ENCODE peak calls at places on chromosomes 11 and 22, in seven cellular contexts. One of them, this sample, is unnamed.

GRCh38 chr11:94968334-94968958 is 4.9 kb downstream of the CWC15 start:
- DNase-seq in astrocyte of the spinal cord: peak; percentile 58
- DNase-seq in fibroblast of villous mesenchyme: peak; percentile 66
- DNase-seq in stomach: no peak
- DNase-seq in bronchial epithelial cell: peak; percentile 32
- DNase-seq in Peyer's patch: no peak
- DNase-seq in heart left ventricle: no peak
- DNase-seq in this sample: peak; percentile 75

GRCh38 chr11:73295259-73295995 is 12.6 kb upstream of the ARHGEF17 start:
- DNase-seq in heart left ventricle: peak; percentile 60
- DNase-seq in fibroblast of villous mesenchyme: peak; percentile 69
- DNase-seq in astrocyte of the spinal cord: peak; percentile 78
- DNase-seq in bronchial epithelial cell: peak; percentile 71
- DNase-seq in stomach: peak; percentile 72
- DNase-seq in Peyer's patch: peak; percentile 86
- DNase-seq in this sample: peak; percentile 89

GRCh38 chr11:17791144-17791543 is 56.6 kb downstream of the KCNC1 start:
- DNase-seq in bronchial epithelial cell: no peak
- DNase-seq in fibroblast of villous mesenchyme: no peak
- DNase-seq in heart left ventricle: no peak
- DNase-seq in astrocyte of the spinal cord: no peak
- DNase-seq in stomach: no peak
- DNase-seq in Peyer's patch: no peak
- DNase-seq in this sample: no peak

GRCh38 chr22:19882446-19883381 is 28.0 kb upstream of the GNB1L start:
- DNase-seq in Peyer's patch: peak; percentile 40
- DNase-seq in fibroblast of villous mesenchyme: no peak
- DNase-seq in astrocyte of the spinal cord: no peak
- DNase-seq in heart left ventricle: peak; percentile 13
- DNase-seq in stomach: no peak
- DNase-seq in bronchial epithelial cell: no peak
- DNase-seq in this sample: no peak

GRCh38 chr11:15711311-15711710 is 596.6 kb downstream of the INSC start:
- DNase-seq in Peyer's patch: no peak
- DNase-seq in bronchial epithelial cell: no peak
- DNase-seq in stomach: no peak
- DNase-seq in heart left ventricle: no peak
- DNase-seq in astrocyte of the spinal cord: no peak
- DNase-seq in fibroblast of villous mesenchyme: no peak
- DNase-seq in this sample: no peak

GRCh38 chr11:60871378-60872061 is 4.2 kb downstream of the ZP1 start:
- DNase-seq in heart left ventricle: peak; percentile 81
- DNase-seq in astrocyte of the spinal cord: peak; percentile 68
- DNase-seq in bronchial epithelial cell: no peak
- DNase-seq in fibroblast of villous mesenchyme: peak; percentile 45
- DNase-seq in stomach: peak; percentile 16
- DNase-seq in Peyer's patch: peak; percentile 36
- DNase-seq in this sample: peak; percentile 65

GRCh38 chr11:65078151-65078550 is 5.7 kb downstream of the CDCA5 start:
- DNase-seq in heart left ventricle: no peak
- DNase-seq in astrocyte of the spinal cord: peak; percentile 15
- DNase-seq in fibroblast of villous mesenchyme: peak; percentile 35
- DNase-seq in stomach: peak; percentile 83
- DNase-seq in bronchial epithelial cell: peak; percentile 37
- DNase-seq in Peyer's patch: peak; percentile 92
- DNase-seq in this sample: peak; percentile 35

GRCh38 chr11:73233704-73234402 is 15.8 kb downstream of the P2RY2 start:
- DNase-seq in Peyer's patch: peak; percentile 35
- DNase-seq in bronchial epithelial cell: no peak
- DNase-seq in stomach: no peak
- DNase-seq in fibroblast of villous mesenchyme: peak; percentile 35
- DNase-seq in astrocyte of the spinal cord: no peak
- DNase-seq in heart left ventricle: no peak
- DNase-seq in this sample: no peak

GRCh38 chr22:46942816-46943783 is 180.7 kb downstream of the TBC1D22A start:
- DNase-seq in bronchial epithelial cell: no peak
- DNase-seq in fibroblast of villous mesenchyme: no peak
- DNase-seq in astrocyte of the spinal cord: no peak
- DNase-seq in stomach: no peak
- DNase-seq in Peyer's patch: no peak
- DNase-seq in heart left ventricle: peak; percentile 54
- DNase-seq in this sample: peak; percentile 72

GRCh38 chr11:9489366-9489765 is 28.6 kb downstream of the ZNF143 start:
- DNase-seq in Peyer's patch: no peak
- DNase-seq in astrocyte of the spinal cord: peak; percentile 56
- DNase-seq in heart left ventricle: no peak
- DNase-seq in fibroblast of villous mesenchyme: no peak
- DNase-seq in bronchial epithelial cell: no peak
- DNase-seq in stomach: no peak
- DNase-seq in this sample: peak; percentile 55

GRCh38 chr11:1198766-1199688 is 23.8 kb upstream of the MUC5B start:
- DNase-seq in fibroblast of villous mesenchyme: no peak
- DNase-seq in bronchial epithelial cell: no peak
- DNase-seq in stomach: peak; percentile 27
- DNase-seq in heart left ventricle: peak; percentile 20
- DNase-seq in astrocyte of the spinal cord: no peak
- DNase-seq in Peyer's patch: peak; percentile 45
- DNase-seq in this sample: no peak

GRCh38 chr11:106072804-106073203 is 4.3 kb downstream of the KBTBD3 start:
- DNase-seq in astrocyte of the spinal cord: no peak
- DNase-seq in fibroblast of villous mesenchyme: no peak
- DNase-seq in bronchial epithelial cell: no peak
- DNase-seq in heart left ventricle: no peak
- DNase-seq in Peyer's patch: no peak
- DNase-seq in stomach: no peak
- DNase-seq in this sample: no peak

GRCh38 chr11:117477721-117478120 is 150.1 kb downstream of the CEP164 start:
- DNase-seq in fibroblast of villous mesenchyme: no peak
- DNase-seq in stomach: no peak
- DNase-seq in heart left ventricle: no peak
- DNase-seq in astrocyte of the spinal cord: no peak
- DNase-seq in Peyer's patch: no peak
- DNase-seq in bronchial epithelial cell: no peak
- DNase-seq in this sample: no peak

GRCh38 chr22:46863794-46864193 is 101.3 kb downstream of the TBC1D22A start:
- DNase-seq in bronchial epithelial cell: no peak
- DNase-seq in Peyer's patch: no peak
- DNase-seq in astrocyte of the spinal cord: no peak
- DNase-seq in heart left ventricle: no peak
- DNase-seq in fibroblast of villous mesenchyme: no peak
- DNase-seq in stomach: no peak
- DNase-seq in this sample: no peak

GRCh38 chr11:14679662-14680061 is 36.1 kb downstream of the PDE3B start:
- DNase-seq in bronchial epithelial cell: no peak
- DNase-seq in stomach: no peak
- DNase-seq in Peyer's patch: no peak
- DNase-seq in heart left ventricle: no peak
- DNase-seq in fibroblast of villous mesenchyme: no peak
- DNase-seq in astrocyte of the spinal cord: no peak
- DNase-seq in this sample: no peak

GRCh38 chr11:34840736-34841386 is 75.3 kb downstream of the APIP start:
- DNase-seq in astrocyte of the spinal cord: no peak
- DNase-seq in stomach: peak; percentile 28
- DNase-seq in bronchial epithelial cell: peak; percentile 72
- DNase-seq in fibroblast of villous mesenchyme: peak; percentile 30
- DNase-seq in Peyer's patch: peak; percentile 74
- DNase-seq in heart left ventricle: no peak
- DNase-seq in this sample: peak; percentile 49
- TF ChIP-seq CTCF in astrocyte of the spinal cord: peak; percentile 57
- TF ChIP-seq CTCF in stomach: no peak
- TF ChIP-seq CTCF in bronchial epithelial cell: peak; percentile 76
- TF ChIP-seq CTCF in fibroblast of villous mesenchyme: peak; percentile 50
- TF ChIP-seq CTCF in Peyer's patch: peak; percentile 51
- TF ChIP-seq CTCF in heart left ventricle: peak; percentile 38
- TF ChIP-seq CTCF in this sample: peak; percentile 59

GRCh38 chr11:128509990-128510389 is 77.4 kb downstream of the ETS1 start:
- DNase-seq in Peyer's patch: no peak
- DNase-seq in bronchial epithelial cell: peak; percentile 81
- DNase-seq in heart left ventricle: no peak
- DNase-seq in astrocyte of the spinal cord: peak; percentile 44
- DNase-seq in fibroblast of villous mesenchyme: peak; percentile 75
- DNase-seq in stomach: no peak
- DNase-seq in this sample: peak; percentile 82
- H3K4me3 ChIP-seq in Peyer's patch: no peak overlapping the region
- H3K4me3 ChIP-seq in bronchial epithelial cell: no peak overlapping the region
- H3K4me3 ChIP-seq in heart left ventricle: no peak overlapping the region
- H3K4me3 ChIP-seq in astrocyte of the spinal cord: no peak overlapping the region
- H3K4me3 ChIP-seq in fibroblast of villous mesenchyme: no peak overlapping the region
- H3K4me3 ChIP-seq in stomach: no peak overlapping the region
- H3K4me3 ChIP-seq in this sample: no peak overlapping the region

GRCh38 chr11:85238907-85239306 is 388.2 kb downstream of the DLG2 start:
- DNase-seq in fibroblast of villous mesenchyme: no peak
- DNase-seq in stomach: no peak
- DNase-seq in astrocyte of the spinal cord: no peak
- DNase-seq in Peyer's patch: no peak
- DNase-seq in heart left ventricle: no peak
- DNase-seq in bronchial epithelial cell: no peak
- DNase-seq in this sample: no peak

GRCh38 chr11:85232559-85232958 is 394.6 kb downstream of the DLG2 start:
- DNase-seq in astrocyte of the spinal cord: no peak
- DNase-seq in fibroblast of villous mesenchyme: no peak
- DNase-seq in bronchial epithelial cell: no peak
- DNase-seq in heart left ventricle: no peak
- DNase-seq in stomach: no peak
- DNase-seq in Peyer's patch: no peak
- DNase-seq in this sample: no peak

GRCh38 chr11:85236211-85236610 is 390.9 kb downstream of the DLG2 start:
- DNase-seq in stomach: no peak
- DNase-seq in Peyer's patch: no peak
- DNase-seq in fibroblast of villous mesenchyme: no peak
- DNase-seq in heart left ventricle: no peak
- DNase-seq in astrocyte of the spinal cord: no peak
- DNase-seq in bronchial epithelial cell: no peak
- DNase-seq in this sample: no peak
- TF ChIP-seq CTCF in stomach: no peak
- TF ChIP-seq CTCF in Peyer's patch: no peak
- TF ChIP-seq CTCF in fibroblast of villous mesenchyme: no peak
- TF ChIP-seq CTCF in heart left ventricle: no peak
- TF ChIP-seq CTCF in astrocyte of the spinal cord: no peak
- TF ChIP-seq CTCF in bronchial epithelial cell: no peak
- TF ChIP-seq CTCF in this sample: no peak

GRCh38 chr22:25403284-25403606 is 161.2 kb upstream of the GRK3 start:
- DNase-seq in astrocyte of the spinal cord: no peak
- DNase-seq in Peyer's patch: no peak
- DNase-seq in heart left ventricle: no peak
- DNase-seq in fibroblast of villous mesenchyme: no peak
- DNase-seq in stomach: no peak
- DNase-seq in bronchial epithelial cell: no peak
- DNase-seq in this sample: no peak
- H3K4me3 ChIP-seq in astrocyte of the spinal cord: no peak overlapping the region
- H3K4me3 ChIP-seq in Peyer's patch: peak overlapping the region; percentile 75
- H3K4me3 ChIP-seq in heart left ventricle: peak overlapping the region; percentile 75
- H3K4me3 ChIP-seq in fibroblast of villous mesenchyme: peak overlapping the region; percentile 67
- H3K4me3 ChIP-seq in stomach: peak overlapping the region; percentile 88
- H3K4me3 ChIP-seq in bronchial epithelial cell: peak overlapping the region; percentile 4
- H3K4me3 ChIP-seq in this sample: peak overlapping the region; percentile 57

GRCh38 chr22:50271519-50271970 is 1.4 kb upstream of the MAPK11 start:
- DNase-seq in astrocyte of the spinal cord: peak; percentile 64
- DNase-seq in fibroblast of villous mesenchyme: peak; percentile 68
- DNase-seq in stomach: peak; percentile 77
- DNase-seq in Peyer's patch: peak; percentile 82
- DNase-seq in heart left ventricle: peak; percentile 77
- DNase-seq in bronchial epithelial cell: no peak
- DNase-seq in this sample: peak; percentile 35
- TF ChIP-seq CTCF in astrocyte of the spinal cord: peak; percentile 12
- TF ChIP-seq CTCF in fibroblast of villous mesenchyme: no peak
- TF ChIP-seq CTCF in stomach: no peak
- TF ChIP-seq CTCF in Peyer's patch: peak; percentile 9
- TF ChIP-seq CTCF in heart left ventricle: peak; percentile 4
- TF ChIP-seq CTCF in bronchial epithelial cell: peak; percentile 56
- TF ChIP-seq CTCF in this sample: no peak